ENCODE peak calls at places on chromosomes 12 and 14, in eight cellular contexts. B is GM23338, G is PC-3, L is OCI-LY7, X is SK-N-SH, K is MM.1S, N is HCT116, E is neural progenitor cell. Z is an unnamed sample. For H4K20me1 and H3K79me2, the result is how much of the 10 kb centered on the place peaks cover.

GRCh38 chr12:26488339-26488738 is 293.0 kb downstream of the SSPN start:
- DNase-seq in B (peak), G (no peak), L (no peak), X (no peak), K (no peak), N (no peak), E (peak), Z (no peak)

GRCh38 chr14:94157195-94157594 is 16.9 kb upstream of the PPP4R4 start:
- DNase-seq in B (no peak), G (no peak), L (no peak), X (no peak), K (no peak), N (no peak), E (no peak), Z (no peak)

GRCh38 chr14:21525995-21526671 is at the start of gene SALL2:
- DNase-seq in B (peak), G (peak), L (peak), X (peak), K (no peak), N (no peak), E (peak), Z (peak)

GRCh38 chr12:59194794-59195193 is 274.5 kb upstream of the LRIG3 start:
- DNase-seq in B (peak), G (no peak), L (no peak), X (no peak), K (no peak), N (no peak), E (peak), Z (no peak)

GRCh38 chr14:47665337-47666134 is 9.9 kb downstream of the MDGA2 start:
- DNase-seq in B (no peak), G (no peak), L (no peak), X (no peak), K (no peak), N (no peak), E (no peak), Z (no peak)

GRCh38 chr14:90703841-90704240 is 112.4 kb downstream of the TTC7B start:
- DNase-seq in B (no peak), G (no peak), L (no peak), X (no peak), K (no peak), N (no peak), E (no peak), Z (no peak)

GRCh38 chr12:47824198-47824597 is 4.5 kb upstream of the HDAC7 start:
- DNase-seq in B (no peak), G (no peak), L (peak), X (no peak), K (peak), N (no peak), E (no peak), Z (no peak)

GRCh38 chr14:101708853-101709532 is 52.5 kb upstream of the PPP2R5C start:
- DNase-seq in B (no peak), G (no peak), L (no peak), X (no peak), K (no peak), N (no peak), E (no peak), Z (no peak)

GRCh38 chr14:70052990-70053389 is 135.8 kb downstream of the SLC8A3 start:
- DNase-seq in B (peak), G (peak), L (peak), X (no peak), K (peak), N (no peak), E (peak), Z (peak)

GRCh38 chr14:75383721-75384120 is 44.1 kb upstream of the JDP2 start:
- DNase-seq in B (no peak), G (no peak), L (no peak), X (no peak), K (no peak), N (no peak), E (no peak), Z (no peak)

GRCh38 chr12:105409881-105410471 is 79.5 kb downstream of the C12orf75 start:
- DNase-seq in B (no peak), G (no peak), L (no peak), X (peak), K (no peak), N (no peak), E (no peak), Z (peak)

GRCh38 chr14:99685061-99685995 is 1.2 kb downstream of the CYP46A1 start:
- DNase-seq in B (no peak), G (no peak), L (peak), X (no peak), K (no peak), N (no peak), E (peak), Z (peak)

GRCh38 chr14:105369653-105370040 is 28.7 kb upstream of the TEX22 start:
- DNase-seq in B (no peak), G (no peak), L (no peak), X (no peak), K (no peak), N (no peak), E (no peak), Z (no peak)
- H4K20me1 ChIP-seq in B (under half), G (under half), L (under half), X (under half), K (under half), N (under half), E (under half), Z (under half)

DNA sequence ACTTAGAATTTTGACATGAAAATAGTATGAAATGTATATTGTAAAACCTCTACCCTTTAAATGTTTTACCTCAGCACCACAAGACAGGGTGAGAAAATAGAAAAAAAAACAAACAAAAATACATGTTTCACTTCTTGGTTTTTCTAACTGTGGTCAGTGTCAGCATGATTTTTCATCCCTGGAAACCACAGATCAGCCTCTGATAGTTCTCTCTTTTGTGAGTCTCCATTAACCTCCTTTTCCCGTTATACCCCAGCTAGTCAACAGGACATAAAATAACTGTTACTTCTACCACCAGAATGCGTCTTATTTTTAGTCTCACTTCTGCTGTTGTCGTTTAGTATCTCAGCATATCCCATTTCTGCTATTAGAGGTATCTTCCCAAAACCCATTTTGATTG is 48.3 kb upstream of the KCNMB4 start:
- DNase-seq in B (no peak), G (no peak), L (peak), X (no peak), K (peak), N (no peak), E (no peak), Z (no peak)
- H3K79me2 ChIP-seq in B (half or more), G (under half), L (half or more), X (half or more), K (under half), N (under half), E (half or more), Z (half or more)

GRCh38 chr12:130972589-130972950 is 18.9 kb downstream of the ADGRD1 start:
- DNase-seq in B (no peak), G (no peak), L (no peak), X (no peak), K (no peak), N (no peak), E (no peak), Z (no peak)

GRCh38 chr12:130969223-130969622 is 15.5 kb downstream of the ADGRD1 start:
- DNase-seq in B (no peak), G (no peak), L (peak), X (no peak), K (no peak), N (no peak), E (no peak), Z (no peak)

GRCh38 chr12:130971871-130972588 is 18.3 kb downstream of the ADGRD1 start:
- DNase-seq in B (no peak), G (no peak), L (no peak), X (no peak), K (no peak), N (no peak), E (no peak), Z (no peak)

GRCh38 chr12:130970165-130970907 is 16.6 kb downstream of the ADGRD1 start:
- DNase-seq in B (no peak), G (no peak), L (peak), X (no peak), K (no peak), N (no peak), E (no peak), Z (no peak)

DNA sequence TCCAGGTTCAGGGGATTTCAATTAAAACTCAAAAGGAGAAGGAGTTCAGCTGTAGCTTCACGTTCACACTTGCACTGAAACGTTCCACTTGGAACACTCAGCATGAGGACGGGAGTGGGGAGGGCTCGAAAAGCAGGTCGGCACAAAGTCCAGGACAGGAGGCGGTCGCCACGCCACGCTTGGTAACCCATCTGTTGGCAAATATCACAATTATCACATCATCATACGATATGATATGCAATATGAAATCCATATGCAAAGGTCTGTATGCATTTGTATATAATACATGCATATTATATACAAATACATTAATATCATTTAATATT is 17.2 kb downstream of the ADGRD1 start:
- DNase-seq in B (no peak), G (no peak), L (no peak), X (no peak), K (no peak), N (no peak), E (no peak), Z (no peak)
- TF ChIP-seq EZH2phosphoT487 in B (no peak), G (no peak), L (no peak), X (no peak), K (no peak), N (no peak), E (no peak), Z (no peak)

GRCh38 chr14:95481391-95482022 is 34.9 kb downstream of the SYNE3 start:
- DNase-seq in B (no peak), G (no peak), L (no peak), X (peak), K (no peak), N (no peak), E (no peak), Z (no peak)
- H4K20me1 ChIP-seq in B (under half), G (under half), L (under half), X (under half), K (under half), N (under half), E (under half), Z (under half)

GRCh38 chr12:120538281-120539156 is 4.4 kb downstream of the RNF10 start:
- DNase-seq in B (no peak), G (peak), L (no peak), X (peak), K (peak), N (no peak), E (no peak), Z (peak)

GRCh38 chr12:120534703-120535655 is 823 bp downstream of the RNF10 start:
- DNase-seq in B (peak), G (peak), L (peak), X (peak), K (peak), N (no peak), E (peak), Z (peak)

GRCh38 chr12:120536064-120536791 is 2.1 kb downstream of the RNF10 start:
- DNase-seq in B (no peak), G (peak), L (peak), X (no peak), K (peak), N (no peak), E (no peak), Z (peak)

GRCh38 chr12:120532701-120533238 is 1.4 kb upstream of the RNF10 start:
- DNase-seq in B (no peak), G (no peak), L (no peak), X (no peak), K (peak), N (no peak), E (no peak), Z (no peak)

DNA sequence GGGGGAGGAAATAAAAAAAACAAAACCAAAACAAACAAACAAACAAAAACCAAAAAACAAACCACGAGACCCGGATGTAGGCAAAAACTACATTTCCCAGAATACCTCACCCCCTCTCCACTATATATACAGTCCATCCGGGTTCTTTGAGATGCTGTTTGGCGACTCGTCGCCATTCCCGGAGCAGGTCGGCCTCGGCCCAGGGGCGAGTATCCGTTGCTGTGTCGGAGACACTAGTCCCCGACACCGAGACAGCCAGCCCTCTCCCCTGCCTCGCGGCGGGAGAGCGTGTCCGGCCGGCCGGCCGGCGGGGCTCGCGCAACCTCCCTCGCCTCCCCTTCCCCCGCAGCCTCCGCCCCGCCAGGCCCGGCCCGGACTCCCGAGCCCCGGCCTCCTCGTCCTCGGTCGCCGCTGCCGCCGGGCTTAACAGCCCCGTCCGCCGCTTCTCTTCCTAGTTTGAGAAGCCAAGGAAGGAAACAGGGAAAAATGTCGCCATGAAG is at the start of gene RNF10:
- DNase-seq in B (peak), G (peak), L (peak), X (peak), K (peak), N (peak), E (peak), Z (peak)
- H3K79me2 ChIP-seq in B (under half), G (half or more), L (half or more), X (half or more), K (half or more), N (half or more), E (half or more), Z (half or more)

DNA sequence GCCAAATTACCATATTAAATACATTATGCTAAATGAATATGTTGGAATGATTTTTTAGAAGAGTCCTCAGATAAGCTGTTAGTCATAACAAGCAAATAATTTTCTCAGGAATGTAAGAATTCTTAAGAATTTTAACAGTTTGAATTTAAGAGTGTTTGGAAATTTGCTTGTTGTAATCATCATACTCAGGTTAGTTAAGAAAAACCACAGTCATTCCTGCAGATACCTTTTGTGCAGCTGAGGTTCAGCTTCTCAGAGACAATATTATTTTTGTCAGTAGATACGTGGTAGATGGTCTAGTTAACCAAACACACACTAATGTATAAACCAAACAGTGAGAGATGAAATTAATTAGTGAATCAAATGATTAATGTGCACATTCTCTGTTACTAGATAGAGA is 8.9 kb downstream of the WNK1 start:
- DNase-seq in B (no peak), G (no peak), L (no peak), X (no peak), K (no peak), N (no peak), E (no peak), Z (no peak)
- TF ChIP-seq EZH2phosphoT487 in B (no peak), G (no peak), L (no peak), X (no peak), K (no peak), N (no peak), E (no peak), Z (no peak)

DNA sequence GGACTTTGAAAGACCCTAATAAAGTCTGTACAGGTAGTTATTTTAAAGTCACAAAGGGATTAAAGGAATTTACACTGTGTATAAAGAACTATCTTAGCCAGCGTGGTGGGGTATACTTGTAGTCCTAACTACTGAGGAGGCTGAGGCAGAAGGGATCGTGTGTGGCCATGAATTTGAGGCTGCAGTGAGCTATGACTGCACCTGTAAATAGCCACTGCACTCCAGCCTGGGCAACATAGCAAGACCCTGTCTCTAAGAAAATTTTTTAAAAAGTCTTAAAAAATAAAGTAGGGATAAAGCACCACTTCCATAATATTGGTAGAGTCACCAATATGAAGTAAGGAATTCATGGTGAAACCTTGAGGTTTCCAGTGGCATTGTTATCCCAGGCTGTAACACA is 18.1 kb downstream of the ACVR1B start:
- DNase-seq in B (no peak), G (no peak), L (no peak), X (no peak), K (no peak), N (no peak), E (no peak), Z (no peak)
- H4K20me1 ChIP-seq in B (under half), G (under half), L (under half), X (under half), K (under half), N (under half), E (half or more), Z (under half)

DNA sequence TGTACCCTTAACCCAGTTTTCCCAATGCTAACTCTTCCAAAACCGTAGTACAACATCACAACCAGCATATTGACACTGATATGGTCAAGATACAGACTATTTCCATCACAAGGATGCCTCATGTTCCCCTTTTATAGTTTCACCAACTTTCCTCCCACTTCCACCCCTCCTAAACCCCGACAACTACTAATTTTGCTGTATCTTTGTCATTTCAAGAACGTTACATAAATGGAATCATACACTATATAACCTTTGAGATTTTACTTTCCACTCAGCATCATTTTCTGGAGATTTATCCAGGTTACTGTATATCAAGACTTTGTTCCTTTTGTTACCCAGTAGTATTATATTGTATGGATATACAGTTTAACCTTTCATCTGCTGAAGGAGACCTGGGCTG is 88.9 kb downstream of the MED13L start:
- DNase-seq in B (no peak), G (no peak), L (no peak), X (no peak), K (no peak), N (no peak), E (no peak), Z (no peak)
- H3K79me2 ChIP-seq in B (half or more), G (half or more), L (under half), X (half or more), K (half or more), N (half or more), E (half or more), Z (half or more)

GRCh38 chr12:82740129-82741000 is 53.7 kb downstream of the TMTC2 start:
- DNase-seq in B (peak), G (peak), L (no peak), X (no peak), K (no peak), N (peak), E (no peak), Z (no peak)
- TF ChIP-seq EZH2phosphoT487 in B (no peak), G (no peak), L (no peak), X (no peak), K (no peak), N (no peak), E (no peak), Z (no peak)